ENCODE peak calls at places on chromosome 5, in ten cellular contexts. R is GM23248; E is GM23338; H is psoas muscle; F is PC-9; G is tibial nerve; O is heart right ventricle; T is CD4-positive, CD25-positive, alpha-beta regulatory T cell; B is CD8-positive, alpha-beta memory T cell; K is H9. Q is an unnamed sample.
A peak's percentile ranks its signal among the peaks of the same experiment; 100 is the strongest.

GRCh38 chr5:20286512-20286911 is 298.5 kb upstream of the CDH18 start:
- DNase-seq in R (peak; percentile 55), E (no peak), H (no peak), F (peak; percentile 16), G (no peak), O (no peak), T (no peak), B (no peak), K (no peak), Q (no peak)

GRCh38 chr5:98349251-98349989 is 424.0 kb upstream of the RGMB start:
- DNase-seq in R (peak; percentile 90), E (peak; percentile 74), H (no peak), F (peak; percentile 20), G (no peak), O (no peak), T (no peak), B (no peak), K (no peak), Q (peak; percentile 68)

GRCh38 chr5:135028791-135029467 is 5.1 kb downstream of the PITX1 start:
- DNase-seq in R (no peak), E (peak; percentile 79), H (peak; percentile 59), F (no peak), G (no peak), O (no peak), T (no peak), B (no peak), K (peak; percentile 78), Q (no peak)

GRCh38 chr5:157559301-157559700 is 16.3 kb downstream of the ADAM19 start:
- DNase-seq in R (peak; percentile 87), E (no peak), H (no peak), F (peak; percentile 51), G (no peak), O (no peak), T (no peak), B (no peak), K (no peak), Q (no peak)

GRCh38 chr5:170430871-170431437 is 41.8 kb upstream of the KCNMB1 start:
- DNase-seq in R (peak; percentile 14), E (no peak), H (no peak), F (no peak), G (no peak), O (no peak), T (no peak), B (no peak), K (no peak), Q (no peak)

GRCh38 chr5:126354012-126354856 is 69.0 kb upstream of the GRAMD2B start:
- DNase-seq in R (peak; percentile 96), E (peak; percentile 45), H (no peak), F (peak; percentile 43), G (no peak), O (no peak), T (no peak), B (no peak), K (no peak), Q (peak; percentile 99)

GRCh38 chr5:9661316-9662015 is 31.3 kb upstream of the TAS2R1 start:
- DNase-seq in R (peak; percentile 11), E (no peak), H (no peak), F (no peak), G (no peak), O (no peak), T (no peak), B (no peak), K (no peak), Q (no peak)

GRCh38 chr5:149038336-149039075 is 24.4 kb downstream of the SH3TC2 start:
- DNase-seq in R (peak; percentile 29), E (no peak), H (no peak), F (no peak), G (no peak), O (no peak), T (no peak), B (no peak), K (no peak), Q (no peak)

GRCh38 chr5:72472666-72473422 is 34.4 kb downstream of the ZNF366 start:
- DNase-seq in R (peak; percentile 56), E (no peak), H (no peak), F (no peak), G (no peak), O (no peak), T (no peak), B (no peak), K (no peak), Q (no peak)

GRCh38 chr5:31935702-31936347 is 238.3 kb downstream of the GOLPH3 start:
- DNase-seq in R (peak; percentile 10), E (no peak), H (no peak), F (no peak), G (no peak), O (no peak), T (no peak), B (no peak), K (no peak), Q (no peak)

GRCh38 chr5:72147601-72148000 is 40.3 kb downstream of the MAP1B start:
- DNase-seq in R (no peak), E (no peak), H (no peak), F (no peak), G (no peak), O (no peak), T (no peak), B (no peak), K (no peak), Q (no peak)

GRCh38 chr5:153881687-153882086 is 157.0 kb downstream of the FAM114A2 start:
- DNase-seq in R (peak; percentile 33), E (no peak), H (no peak), F (no peak), G (no peak), O (no peak), T (no peak), B (no peak), K (no peak), Q (no peak)

GRCh38 chr5:157352756-157353340 is 86.9 kb downstream of the CYFIP2 start:
- DNase-seq in R (no peak), E (no peak), H (no peak), F (no peak), G (no peak), O (no peak), T (no peak), B (no peak), K (no peak), Q (no peak)

DNA sequence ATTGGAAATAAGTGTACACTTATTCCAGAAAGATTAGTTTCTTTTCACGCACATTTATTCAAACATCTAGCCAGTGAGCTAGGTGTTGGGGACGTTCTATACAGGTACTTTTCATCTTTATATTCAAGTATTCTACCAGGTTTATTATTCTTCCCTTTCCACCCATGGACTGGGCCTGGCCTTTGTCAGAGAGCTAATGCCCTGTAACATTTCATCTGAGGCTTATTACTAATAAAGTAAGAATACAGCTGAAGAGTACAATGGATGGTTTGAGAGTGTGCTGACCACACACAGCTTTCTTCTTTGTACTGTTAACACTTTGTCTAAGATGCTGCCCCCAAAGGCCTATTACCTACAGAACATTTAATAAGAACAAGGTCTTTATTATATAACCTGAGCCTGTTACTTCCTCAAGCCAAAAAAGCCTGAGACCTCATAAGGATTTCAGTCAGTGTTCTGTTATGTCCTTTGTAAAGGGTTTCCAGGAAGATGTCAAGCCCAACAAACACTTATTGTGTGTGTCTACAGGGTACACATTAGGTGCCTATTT is 93.5 kb downstream of the ZNF608 start:
- DNase-seq in R (no peak), E (no peak), H (no peak), F (no peak), G (no peak), O (no peak), T (no peak), B (no peak), K (no peak), Q (peak; percentile 59)
- H3K4me1 ChIP-seq in R (peaks cover 49% of the 10 kb centered on the region), E (peaks cover 50% of the 10 kb centered on the region), H (peaks cover 50% of the 10 kb centered on the region), F (peaks cover 75% of the 10 kb centered on the region), G (no peaks in the 10 kb centered on the region), O (peaks cover 92% of the 10 kb centered on the region), T (peaks cover 23% of the 10 kb centered on the region), B (peaks cover 37% of the 10 kb centered on the region), K (peaks cover 4% of the 10 kb centered on the region), Q (peaks cover 77% of the 10 kb centered on the region)

DNA sequence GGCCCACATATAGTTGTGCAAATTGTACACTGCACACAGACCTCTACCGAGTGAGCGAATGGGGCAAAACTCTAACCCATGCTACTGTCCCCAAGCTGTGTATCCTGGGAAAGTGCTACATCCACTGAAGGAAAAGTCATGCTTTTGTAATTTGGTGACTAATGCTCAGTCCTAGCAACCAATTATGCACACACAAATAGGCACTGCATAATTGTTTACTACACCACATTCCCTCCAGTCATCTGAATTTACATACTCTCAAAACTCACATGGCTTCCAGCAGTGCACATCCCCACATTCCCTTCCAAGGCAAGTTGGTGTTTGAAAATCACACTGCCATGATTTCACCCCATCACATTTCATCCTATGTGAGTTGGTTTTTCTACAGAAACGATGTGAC is 125.9 kb upstream of the OSMR start:
- DNase-seq in R (peak; percentile 91), E (no peak), H (no peak), F (no peak), G (no peak), O (no peak), T (no peak), B (no peak), K (no peak), Q (peak; percentile 54)
- H3K27ac ChIP-seq in R (peak overlapping the region; percentile 70), E (no peak overlapping the region), H (no peak overlapping the region), F (no peak overlapping the region), G (peak overlapping the region; percentile 41), O (no peak overlapping the region), T (no peak overlapping the region), B (no peak overlapping the region), K (no peak overlapping the region), Q (peak overlapping the region; percentile 80)

DNA sequence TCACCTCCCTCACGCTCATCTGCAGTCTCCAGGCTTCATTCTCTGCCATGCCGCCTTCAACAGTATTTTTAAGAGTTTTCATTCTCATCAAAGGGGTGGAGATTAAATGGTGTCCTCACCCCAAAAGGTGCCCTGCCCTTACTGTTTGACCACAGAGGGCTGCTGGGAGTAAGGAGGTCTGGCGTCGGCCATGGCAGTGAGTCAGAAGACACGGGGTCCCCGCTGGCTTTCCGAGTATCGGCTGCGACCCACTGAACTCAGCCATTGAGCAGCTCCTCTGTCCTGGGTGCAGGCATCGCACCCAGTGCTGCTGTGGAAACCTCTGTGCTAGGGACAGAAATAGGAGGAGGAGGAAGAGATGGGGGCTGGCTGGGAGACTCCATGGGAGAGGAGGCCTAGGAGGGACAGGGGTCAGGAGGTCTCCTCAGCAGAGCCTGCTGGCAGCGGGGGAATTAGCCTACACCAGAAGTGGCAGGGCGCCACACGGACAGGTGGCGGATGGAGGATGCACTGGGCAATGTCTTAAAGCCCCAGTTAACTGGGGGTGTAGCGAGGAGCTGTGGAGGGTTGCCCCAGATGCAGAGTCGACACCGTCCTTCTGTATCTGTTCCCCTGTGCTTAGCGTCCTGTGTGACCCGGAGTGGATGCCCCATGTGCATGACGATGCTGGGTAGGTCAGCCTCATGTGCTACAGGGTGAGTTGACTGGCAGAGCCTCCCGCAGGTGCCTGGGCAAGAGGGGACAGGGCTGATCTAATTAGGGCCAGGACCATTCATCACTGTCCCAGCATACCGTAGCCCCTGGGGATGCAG is 15.4 kb upstream of the PLEKHG4B start:
- DNase-seq in R (no peak), E (no peak), H (no peak), F (no peak), G (no peak), O (no peak), T (no peak), B (no peak), K (no peak), Q (no peak)
- H3K27me3 ChIP-seq in R (peaks cover 26% of the 10 kb centered on the region), E (no peaks in the 10 kb centered on the region), H (peaks cover 38% of the 10 kb centered on the region), F (peaks cover 100% of the 10 kb centered on the region), G (no peaks in the 10 kb centered on the region), O (peaks cover 8% of the 10 kb centered on the region), T (no peaks in the 10 kb centered on the region), B (no peaks in the 10 kb centered on the region), K (no peaks in the 10 kb centered on the region), Q (no peaks in the 10 kb centered on the region)

DNA sequence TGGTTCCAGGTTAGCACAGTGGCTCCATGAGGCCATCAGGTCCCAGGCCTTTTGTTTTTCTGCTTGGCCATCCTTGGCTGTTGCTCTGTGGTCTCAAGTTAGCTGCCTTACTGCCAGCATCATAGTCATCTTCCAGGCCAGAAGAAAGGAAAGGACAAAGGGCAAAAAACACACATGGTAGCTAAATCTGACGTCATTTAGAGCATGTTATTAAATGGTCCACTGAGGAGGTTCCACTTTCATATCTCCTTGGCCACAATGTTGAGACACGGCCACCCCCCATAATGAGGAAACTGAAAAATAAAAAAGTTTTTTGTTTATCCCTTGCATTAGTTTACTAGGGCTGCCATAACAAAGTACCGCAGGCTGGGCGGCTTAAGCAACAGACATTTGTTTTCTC is 106.4 kb upstream of the NIPBL start:
- DNase-seq in R (no peak), E (no peak), H (no peak), F (no peak), G (no peak), O (no peak), T (no peak), B (no peak), K (no peak), Q (no peak)
- H3K4me1 ChIP-seq in R (no peaks in the 10 kb centered on the region), E (no peaks in the 10 kb centered on the region), H (no peaks in the 10 kb centered on the region), F (no peaks in the 10 kb centered on the region), G (no peaks in the 10 kb centered on the region), O (no peaks in the 10 kb centered on the region), T (no peaks in the 10 kb centered on the region), B (no peaks in the 10 kb centered on the region), K (no peaks in the 10 kb centered on the region), Q (no peaks in the 10 kb centered on the region)